ENCODE peak calls at places on chromosomes 1 and 21, in ten cellular contexts. One of them, this sample, is unnamed.
A peak's percentile ranks its signal among the peaks of the same experiment; 100 is the strongest.

GRCh38 chr21:38993561-38993960 is 187.8 kb downstream of the ETS2 start:
- DNase-seq in neuronal stem cell: no peak
- DNase-seq in T-helper 2 cell: no peak
- DNase-seq in endodermal cell: no peak
- DNase-seq in HS-27A: peak; percentile 96
- DNase-seq in MV-4-11: no peak
- DNase-seq in progenitor cell of endocrine pancreas: no peak
- DNase-seq in fibroblast of pulmonary artery: peak; percentile 98
- DNase-seq in stimulated activated CD4-positive, alpha-beta T cell treated with anti-CD3 and anti-CD28 coated beads, TNF-alpha, amount 100 ng/mL, for 1 hour: no peak
- DNase-seq in endothelial cell: no peak
- DNase-seq in this sample: no peak

GRCh38 chr1:180094705-180095280 is 59.9 kb upstream of the QSOX1 start:
- DNase-seq in neuronal stem cell: no peak
- DNase-seq in T-helper 2 cell: no peak
- DNase-seq in endodermal cell: no peak
- DNase-seq in HS-27A: no peak
- DNase-seq in MV-4-11: no peak
- DNase-seq in progenitor cell of endocrine pancreas: no peak
- DNase-seq in fibroblast of pulmonary artery: no peak
- DNase-seq in stimulated activated CD4-positive, alpha-beta T cell treated with anti-CD3 and anti-CD28 coated beads, TNF-alpha, amount 100 ng/mL, for 1 hour: no peak
- DNase-seq in endothelial cell: no peak
- DNase-seq in this sample: no peak

GRCh38 chr1:66758247-66758755 is 6.0 kb downstream of the DYNLT5 start:
- DNase-seq in neuronal stem cell: no peak
- DNase-seq in T-helper 2 cell: no peak
- DNase-seq in endodermal cell: no peak
- DNase-seq in HS-27A: no peak
- DNase-seq in MV-4-11: peak; percentile 88
- DNase-seq in progenitor cell of endocrine pancreas: no peak
- DNase-seq in fibroblast of pulmonary artery: peak; percentile 12
- DNase-seq in stimulated activated CD4-positive, alpha-beta T cell treated with anti-CD3 and anti-CD28 coated beads, TNF-alpha, amount 100 ng/mL, for 1 hour: no peak
- DNase-seq in endothelial cell: no peak
- DNase-seq in this sample: no peak

GRCh38 chr1:183869671-183870070 is 64.8 kb downstream of the RGL1 start:
- DNase-seq in neuronal stem cell: no peak
- DNase-seq in T-helper 2 cell: no peak
- DNase-seq in endodermal cell: no peak
- DNase-seq in HS-27A: no peak
- DNase-seq in MV-4-11: no peak
- DNase-seq in progenitor cell of endocrine pancreas: no peak
- DNase-seq in fibroblast of pulmonary artery: no peak
- DNase-seq in stimulated activated CD4-positive, alpha-beta T cell treated with anti-CD3 and anti-CD28 coated beads, TNF-alpha, amount 100 ng/mL, for 1 hour: no peak
- DNase-seq in endothelial cell: no peak
- DNase-seq in this sample: no peak

GRCh38 chr1:167191958-167192357 is 28.7 kb upstream of the POU2F1 start:
- DNase-seq in neuronal stem cell: no peak
- DNase-seq in T-helper 2 cell: no peak
- DNase-seq in endodermal cell: no peak
- DNase-seq in HS-27A: no peak
- DNase-seq in MV-4-11: no peak
- DNase-seq in progenitor cell of endocrine pancreas: no peak
- DNase-seq in fibroblast of pulmonary artery: no peak
- DNase-seq in stimulated activated CD4-positive, alpha-beta T cell treated with anti-CD3 and anti-CD28 coated beads, TNF-alpha, amount 100 ng/mL, for 1 hour: no peak
- DNase-seq in endothelial cell: no peak
- DNase-seq in this sample: no peak

GRCh38 chr1:223733898-223734852 is 21.8 kb downstream of the CAPN2 start:
- DNase-seq in neuronal stem cell: no peak
- DNase-seq in T-helper 2 cell: no peak
- DNase-seq in endodermal cell: no peak
- DNase-seq in HS-27A: no peak
- DNase-seq in MV-4-11: no peak
- DNase-seq in progenitor cell of endocrine pancreas: no peak
- DNase-seq in fibroblast of pulmonary artery: no peak
- DNase-seq in stimulated activated CD4-positive, alpha-beta T cell treated with anti-CD3 and anti-CD28 coated beads, TNF-alpha, amount 100 ng/mL, for 1 hour: no peak
- DNase-seq in endothelial cell: no peak
- DNase-seq in this sample: no peak

GRCh38 chr1:236880209-236880608 is 85.1 kb downstream of the MTR start:
- DNase-seq in neuronal stem cell: no peak
- DNase-seq in T-helper 2 cell: no peak
- DNase-seq in endodermal cell: no peak
- DNase-seq in HS-27A: no peak
- DNase-seq in MV-4-11: no peak
- DNase-seq in progenitor cell of endocrine pancreas: no peak
- DNase-seq in fibroblast of pulmonary artery: no peak
- DNase-seq in stimulated activated CD4-positive, alpha-beta T cell treated with anti-CD3 and anti-CD28 coated beads, TNF-alpha, amount 100 ng/mL, for 1 hour: no peak
- DNase-seq in endothelial cell: no peak
- DNase-seq in this sample: no peak

GRCh38 chr1:47644216-47644581 is 206.4 kb downstream of the FOXD2 start:
- DNase-seq in neuronal stem cell: no peak
- DNase-seq in T-helper 2 cell: no peak
- DNase-seq in endodermal cell: no peak
- DNase-seq in HS-27A: no peak
- DNase-seq in MV-4-11: no peak
- DNase-seq in progenitor cell of endocrine pancreas: no peak
- DNase-seq in fibroblast of pulmonary artery: peak; percentile 10
- DNase-seq in stimulated activated CD4-positive, alpha-beta T cell treated with anti-CD3 and anti-CD28 coated beads, TNF-alpha, amount 100 ng/mL, for 1 hour: no peak
- DNase-seq in endothelial cell: no peak
- DNase-seq in this sample: no peak

GRCh38 chr1:27526569-27527222 is 36.7 kb upstream of the WASF2 start:
- DNase-seq in neuronal stem cell: no peak
- DNase-seq in T-helper 2 cell: no peak
- DNase-seq in endodermal cell: no peak
- DNase-seq in HS-27A: no peak
- DNase-seq in MV-4-11: no peak
- DNase-seq in progenitor cell of endocrine pancreas: no peak
- DNase-seq in fibroblast of pulmonary artery: no peak
- DNase-seq in stimulated activated CD4-positive, alpha-beta T cell treated with anti-CD3 and anti-CD28 coated beads, TNF-alpha, amount 100 ng/mL, for 1 hour: no peak
- DNase-seq in endothelial cell: no peak
- DNase-seq in this sample: no peak

GRCh38 chr1:53957231-53957818 is 11.2 kb downstream of the LRRC42 start:
- DNase-seq in neuronal stem cell: no peak
- DNase-seq in T-helper 2 cell: no peak
- DNase-seq in endodermal cell: peak; percentile 85
- DNase-seq in HS-27A: peak; percentile 57
- DNase-seq in MV-4-11: no peak
- DNase-seq in progenitor cell of endocrine pancreas: no peak
- DNase-seq in fibroblast of pulmonary artery: peak; percentile 29
- DNase-seq in stimulated activated CD4-positive, alpha-beta T cell treated with anti-CD3 and anti-CD28 coated beads, TNF-alpha, amount 100 ng/mL, for 1 hour: no peak
- DNase-seq in endothelial cell: no peak
- DNase-seq in this sample: no peak

GRCh38 chr1:110829955-110830553 is 42.9 kb upstream of the CD53 start:
- DNase-seq in neuronal stem cell: peak; percentile 14
- DNase-seq in T-helper 2 cell: no peak
- DNase-seq in endodermal cell: peak; percentile 67
- DNase-seq in HS-27A: peak; percentile 5
- DNase-seq in MV-4-11: peak; percentile 0
- DNase-seq in progenitor cell of endocrine pancreas: no peak
- DNase-seq in fibroblast of pulmonary artery: peak; percentile 25
- DNase-seq in stimulated activated CD4-positive, alpha-beta T cell treated with anti-CD3 and anti-CD28 coated beads, TNF-alpha, amount 100 ng/mL, for 1 hour: peak; percentile 0
- DNase-seq in endothelial cell: peak; percentile 17
- DNase-seq in this sample: peak; percentile 61

GRCh38 chr1:164748253-164748899 is 189.4 kb downstream of the PBX1 start:
- DNase-seq in neuronal stem cell: peak; percentile 51
- DNase-seq in T-helper 2 cell: no peak
- DNase-seq in endodermal cell: no peak
- DNase-seq in HS-27A: peak; percentile 68
- DNase-seq in MV-4-11: no peak
- DNase-seq in progenitor cell of endocrine pancreas: no peak
- DNase-seq in fibroblast of pulmonary artery: peak; percentile 99
- DNase-seq in stimulated activated CD4-positive, alpha-beta T cell treated with anti-CD3 and anti-CD28 coated beads, TNF-alpha, amount 100 ng/mL, for 1 hour: no peak
- DNase-seq in endothelial cell: no peak
- DNase-seq in this sample: no peak

GRCh38 chr1:112937070-112937469 is 18.9 kb downstream of the SLC16A1 start:
- DNase-seq in neuronal stem cell: no peak
- DNase-seq in T-helper 2 cell: no peak
- DNase-seq in endodermal cell: no peak
- DNase-seq in HS-27A: no peak
- DNase-seq in MV-4-11: no peak
- DNase-seq in progenitor cell of endocrine pancreas: no peak
- DNase-seq in fibroblast of pulmonary artery: no peak
- DNase-seq in stimulated activated CD4-positive, alpha-beta T cell treated with anti-CD3 and anti-CD28 coated beads, TNF-alpha, amount 100 ng/mL, for 1 hour: no peak
- DNase-seq in endothelial cell: no peak
- DNase-seq in this sample: no peak

GRCh38 chr1:83928396-83928795 is 70.5 kb downstream of the TTLL7 start:
- DNase-seq in neuronal stem cell: no peak
- DNase-seq in T-helper 2 cell: no peak
- DNase-seq in endodermal cell: no peak
- DNase-seq in HS-27A: no peak
- DNase-seq in MV-4-11: no peak
- DNase-seq in progenitor cell of endocrine pancreas: no peak
- DNase-seq in fibroblast of pulmonary artery: peak; percentile 42
- DNase-seq in stimulated activated CD4-positive, alpha-beta T cell treated with anti-CD3 and anti-CD28 coated beads, TNF-alpha, amount 100 ng/mL, for 1 hour: no peak
- DNase-seq in endothelial cell: no peak
- DNase-seq in this sample: no peak

GRCh38 chr21:44708866-44709425 is 2.4 kb downstream of the TSPEAR start:
- DNase-seq in neuronal stem cell: no peak
- DNase-seq in T-helper 2 cell: no peak
- DNase-seq in endodermal cell: peak; percentile 51
- DNase-seq in HS-27A: no peak
- DNase-seq in MV-4-11: peak; percentile 41
- DNase-seq in progenitor cell of endocrine pancreas: no peak
- DNase-seq in fibroblast of pulmonary artery: no peak
- DNase-seq in stimulated activated CD4-positive, alpha-beta T cell treated with anti-CD3 and anti-CD28 coated beads, TNF-alpha, amount 100 ng/mL, for 1 hour: no peak
- DNase-seq in endothelial cell: no peak
- DNase-seq in this sample: no peak

GRCh38 chr1:206843626-206844025 is 21.8 kb upstream of the IL20 start:
- DNase-seq in neuronal stem cell: no peak
- DNase-seq in T-helper 2 cell: no peak
- DNase-seq in endodermal cell: no peak
- DNase-seq in HS-27A: no peak
- DNase-seq in MV-4-11: no peak
- DNase-seq in progenitor cell of endocrine pancreas: no peak
- DNase-seq in fibroblast of pulmonary artery: no peak
- DNase-seq in stimulated activated CD4-positive, alpha-beta T cell treated with anti-CD3 and anti-CD28 coated beads, TNF-alpha, amount 100 ng/mL, for 1 hour: no peak
- DNase-seq in endothelial cell: no peak
- DNase-seq in this sample: no peak

GRCh38 chr1:167627865-167628641 is 2.0 kb upstream of the RCSD1 start:
- DNase-seq in neuronal stem cell: no peak
- DNase-seq in T-helper 2 cell: peak; percentile 62
- DNase-seq in endodermal cell: no peak
- DNase-seq in HS-27A: no peak
- DNase-seq in MV-4-11: peak; percentile 89
- DNase-seq in progenitor cell of endocrine pancreas: no peak
- DNase-seq in fibroblast of pulmonary artery: no peak
- DNase-seq in stimulated activated CD4-positive, alpha-beta T cell treated with anti-CD3 and anti-CD28 coated beads, TNF-alpha, amount 100 ng/mL, for 1 hour: peak; percentile 53
- DNase-seq in endothelial cell: no peak
- DNase-seq in this sample: no peak

GRCh38 chr1:220922951-220923350 is 43.7 kb downstream of the HLX start:
- DNase-seq in neuronal stem cell: peak; percentile 30
- DNase-seq in T-helper 2 cell: no peak
- DNase-seq in endodermal cell: peak; percentile 71
- DNase-seq in HS-27A: no peak
- DNase-seq in MV-4-11: no peak
- DNase-seq in progenitor cell of endocrine pancreas: no peak
- DNase-seq in fibroblast of pulmonary artery: no peak
- DNase-seq in stimulated activated CD4-positive, alpha-beta T cell treated with anti-CD3 and anti-CD28 coated beads, TNF-alpha, amount 100 ng/mL, for 1 hour: no peak
- DNase-seq in endothelial cell: no peak
- DNase-seq in this sample: no peak

GRCh38 chr21:17612565-17613241 is at the start of gene BTG3:
- DNase-seq in neuronal stem cell: peak; percentile 76
- DNase-seq in T-helper 2 cell: peak; percentile 60
- DNase-seq in endodermal cell: peak; percentile 88
- DNase-seq in HS-27A: no peak
- DNase-seq in MV-4-11: peak; percentile 71
- DNase-seq in progenitor cell of endocrine pancreas: peak; percentile 64
- DNase-seq in fibroblast of pulmonary artery: peak; percentile 81
- DNase-seq in stimulated activated CD4-positive, alpha-beta T cell treated with anti-CD3 and anti-CD28 coated beads, TNF-alpha, amount 100 ng/mL, for 1 hour: peak; percentile 71
- DNase-seq in endothelial cell: peak; percentile 76
- DNase-seq in this sample: no peak

GRCh38 chr1:59997479-59997878 is 70.9 kb upstream of the CYP2J2 start:
- DNase-seq in neuronal stem cell: no peak
- DNase-seq in T-helper 2 cell: no peak
- DNase-seq in endodermal cell: peak; percentile 74
- DNase-seq in HS-27A: no peak
- DNase-seq in MV-4-11: no peak
- DNase-seq in progenitor cell of endocrine pancreas: no peak
- DNase-seq in fibroblast of pulmonary artery: no peak
- DNase-seq in stimulated activated CD4-positive, alpha-beta T cell treated with anti-CD3 and anti-CD28 coated beads, TNF-alpha, amount 100 ng/mL, for 1 hour: no peak
- DNase-seq in endothelial cell: no peak
- DNase-seq in this sample: peak; percentile 35

GRCh38 chr1:209800984-209801834 is 4.7 kb downstream of the IRF6 start:
- DNase-seq in neuronal stem cell: no peak
- DNase-seq in T-helper 2 cell: no peak
- DNase-seq in endodermal cell: no peak
- DNase-seq in HS-27A: no peak
- DNase-seq in MV-4-11: no peak
- DNase-seq in progenitor cell of endocrine pancreas: no peak
- DNase-seq in fibroblast of pulmonary artery: peak; percentile 27
- DNase-seq in stimulated activated CD4-positive, alpha-beta T cell treated with anti-CD3 and anti-CD28 coated beads, TNF-alpha, amount 100 ng/mL, for 1 hour: no peak
- DNase-seq in endothelial cell: no peak
- DNase-seq in this sample: no peak

GRCh38 chr1:228734881-228735801 is at the start of gene RHOU:
- DNase-seq in neuronal stem cell: peak; percentile 67
- DNase-seq in T-helper 2 cell: peak; percentile 49
- DNase-seq in endodermal cell: peak; percentile 86
- DNase-seq in HS-27A: no peak
- DNase-seq in MV-4-11: peak; percentile 67
- DNase-seq in progenitor cell of endocrine pancreas: peak; percentile 72
- DNase-seq in fibroblast of pulmonary artery: peak; percentile 72
- DNase-seq in stimulated activated CD4-positive, alpha-beta T cell treated with anti-CD3 and anti-CD28 coated beads, TNF-alpha, amount 100 ng/mL, for 1 hour: peak; percentile 30
- DNase-seq in endothelial cell: peak; percentile 86
- DNase-seq in this sample: no peak

GRCh38 chr1:54885863-54886723 is 902 bp downstream of the DHCR24 start:
- DNase-seq in neuronal stem cell: no peak
- DNase-seq in T-helper 2 cell: no peak
- DNase-seq in endodermal cell: peak; percentile 65
- DNase-seq in HS-27A: no peak
- DNase-seq in MV-4-11: no peak
- DNase-seq in progenitor cell of endocrine pancreas: no peak
- DNase-seq in fibroblast of pulmonary artery: peak; percentile 37
- DNase-seq in stimulated activated CD4-positive, alpha-beta T cell treated with anti-CD3 and anti-CD28 coated beads, TNF-alpha, amount 100 ng/mL, for 1 hour: no peak
- DNase-seq in endothelial cell: peak; percentile 11
- DNase-seq in this sample: no peak

GRCh38 chr1:80008934-80009333 is 1002.4 kb upstream of the ADGRL4 start:
- DNase-seq in neuronal stem cell: no peak
- DNase-seq in T-helper 2 cell: no peak
- DNase-seq in endodermal cell: no peak
- DNase-seq in HS-27A: no peak
- DNase-seq in MV-4-11: no peak
- DNase-seq in progenitor cell of endocrine pancreas: no peak
- DNase-seq in fibroblast of pulmonary artery: no peak
- DNase-seq in stimulated activated CD4-positive, alpha-beta T cell treated with anti-CD3 and anti-CD28 coated beads, TNF-alpha, amount 100 ng/mL, for 1 hour: no peak
- DNase-seq in endothelial cell: no peak
- DNase-seq in this sample: no peak

GRCh38 chr1:8047686-8048522 is 21.8 kb upstream of the ERRFI1 start:
- DNase-seq in neuronal stem cell: no peak
- DNase-seq in T-helper 2 cell: no peak
- DNase-seq in endodermal cell: no peak
- DNase-seq in HS-27A: no peak
- DNase-seq in MV-4-11: peak; percentile 22
- DNase-seq in progenitor cell of endocrine pancreas: no peak
- DNase-seq in fibroblast of pulmonary artery: peak; percentile 95
- DNase-seq in stimulated activated CD4-positive, alpha-beta T cell treated with anti-CD3 and anti-CD28 coated beads, TNF-alpha, amount 100 ng/mL, for 1 hour: no peak
- DNase-seq in endothelial cell: no peak
- DNase-seq in this sample: no peak

GRCh38 chr1:61708953-61709907 is 15.7 kb downstream of the TM2D1 start:
- DNase-seq in neuronal stem cell: no peak
- DNase-seq in T-helper 2 cell: no peak
- DNase-seq in endodermal cell: no peak
- DNase-seq in HS-27A: no peak
- DNase-seq in MV-4-11: no peak
- DNase-seq in progenitor cell of endocrine pancreas: no peak
- DNase-seq in fibroblast of pulmonary artery: peak; percentile 69
- DNase-seq in stimulated activated CD4-positive, alpha-beta T cell treated with anti-CD3 and anti-CD28 coated beads, TNF-alpha, amount 100 ng/mL, for 1 hour: no peak
- DNase-seq in endothelial cell: no peak
- DNase-seq in this sample: no peak

GRCh38 chr1:98557808-98558390 is 103.6 kb upstream of the SNX7 start:
- DNase-seq in neuronal stem cell: peak; percentile 36
- DNase-seq in T-helper 2 cell: no peak
- DNase-seq in endodermal cell: peak; percentile 74
- DNase-seq in HS-27A: no peak
- DNase-seq in MV-4-11: no peak
- DNase-seq in progenitor cell of endocrine pancreas: no peak
- DNase-seq in fibroblast of pulmonary artery: peak; percentile 7
- DNase-seq in stimulated activated CD4-positive, alpha-beta T cell treated with anti-CD3 and anti-CD28 coated beads, TNF-alpha, amount 100 ng/mL, for 1 hour: no peak
- DNase-seq in endothelial cell: no peak
- DNase-seq in this sample: no peak

GRCh38 chr21:15130751-15131150 is 66.0 kb upstream of the NRIP1 start:
- DNase-seq in neuronal stem cell: no peak
- DNase-seq in T-helper 2 cell: no peak
- DNase-seq in endodermal cell: no peak
- DNase-seq in HS-27A: no peak
- DNase-seq in MV-4-11: no peak
- DNase-seq in progenitor cell of endocrine pancreas: no peak
- DNase-seq in fibroblast of pulmonary artery: peak; percentile 21
- DNase-seq in stimulated activated CD4-positive, alpha-beta T cell treated with anti-CD3 and anti-CD28 coated beads, TNF-alpha, amount 100 ng/mL, for 1 hour: no peak
- DNase-seq in endothelial cell: no peak
- DNase-seq in this sample: no peak

This sample was measured in iPS DF 19.7.